ENCODE peak calls at places on chromosomes 4 and X, in six cellular contexts. X, P, A, O, B and C are unnamed samples.

GRCh38 chr4:159042097-159042605 is 60.7 kb upstream of the RAPGEF2 start:
- DNase-seq in X (peak), P (peak), A (no peak), O (no peak), B (no peak), C (no peak)

GRCh38 chr4:6134612-6135220 is 65.6 kb downstream of the JAKMIP1 start:
- DNase-seq in X (no peak), P (no peak), A (peak), O (peak), B (no peak), C (no peak)

GRCh38 chrX:57453901-57454300 is 137.9 kb upstream of the ZXDB start:
- DNase-seq in X (peak), P (no peak), A (peak), O (no peak), B (no peak), C (no peak)

GRCh38 chrX:47351706-47352105 is 18.7 kb upstream of the ZNF157 start:
- DNase-seq in X (no peak), P (no peak), A (no peak), O (no peak), B (peak), C (no peak)

GRCh38 chr4:41172772-41173171 is 41.6 kb downstream of the APBB2 start:
- DNase-seq in X (no peak), P (no peak), A (no peak), O (no peak), B (no peak), C (no peak)

GRCh38 chr4:168832746-168833575 is 177.1 kb downstream of the CBR4 start:
- DNase-seq in X (no peak), P (peak), A (no peak), O (no peak), B (peak), C (peak)

GRCh38 chrX:51876441-51876840 is 17.0 kb upstream of the MAGED1 start:
- DNase-seq in X (no peak), P (no peak), A (no peak), O (no peak), B (peak), C (no peak)

GRCh38 chrX:97547873-97548578 is 664.3 kb downstream of the RPA4 start:
- DNase-seq in X (peak), P (no peak), A (no peak), O (no peak), B (peak), C (no peak)

GRCh38 chr4:38411092-38411491 is 252.9 kb upstream of the KLF3 start:
- DNase-seq in X (peak), P (no peak), A (peak), O (no peak), B (peak), C (no peak)

GRCh38 chr4:188160406-188160805 is 21.2 kb downstream of the TRIML1 start:
- DNase-seq in X (no peak), P (no peak), A (no peak), O (no peak), B (no peak), C (no peak)

GRCh38 chr4:14883166-14883565 is 119.1 kb upstream of the CPEB2 start:
- DNase-seq in X (no peak), P (no peak), A (no peak), O (no peak), B (no peak), C (no peak)

GRCh38 chr4:5993063-5993745 is 25.0 kb downstream of the C4orf50 start:
- DNase-seq in X (no peak), P (no peak), A (no peak), O (no peak), B (no peak), C (peak)

GRCh38 chr4:23773884-23774636 is 115.8 kb downstream of the PPARGC1A start:
- DNase-seq in X (no peak), P (no peak), A (no peak), O (no peak), B (no peak), C (no peak)

DNA sequence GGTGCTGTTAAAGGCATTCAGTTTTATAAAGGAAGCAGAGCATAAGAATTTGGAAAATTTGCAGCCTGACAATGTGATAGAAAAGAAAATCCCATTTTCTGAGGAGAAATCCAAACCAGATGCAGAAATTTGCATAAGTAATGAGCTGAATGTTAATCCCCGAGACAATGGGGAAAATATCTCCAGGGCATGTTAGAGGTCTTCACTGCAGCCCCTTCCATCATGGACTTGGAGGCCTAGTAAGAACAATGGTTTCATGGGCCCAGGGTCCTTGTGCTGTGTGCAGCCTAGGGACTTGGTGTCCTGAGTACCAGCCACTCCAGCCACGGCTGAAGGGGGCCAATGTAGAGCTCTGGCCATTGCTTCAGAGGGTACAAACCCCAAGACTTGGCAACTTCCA is 542.7 kb upstream of the NR3C2 start:
- DNase-seq in X (no peak), P (no peak), A (no peak), O (no peak), B (no peak), C (no peak)
- H3K27ac ChIP-seq in X (no peak), P (no peak), A (no peak), O (no peak), B (no peak), C (no peak)

GRCh38 chr4:152206646-152207435 is 329.1 kb downstream of the FBXW7 start:
- DNase-seq in X (no peak), P (no peak), A (no peak), O (no peak), B (peak), C (no peak)

GRCh38 chr4:152206185-152206584 is 329.7 kb downstream of the FBXW7 start:
- DNase-seq in X (no peak), P (no peak), A (no peak), O (no peak), B (no peak), C (no peak)

GRCh38 chr4:152211936-152212675 is 323.8 kb downstream of the FBXW7 start:
- DNase-seq in X (no peak), P (no peak), A (no peak), O (no peak), B (no peak), C (no peak)

DNA sequence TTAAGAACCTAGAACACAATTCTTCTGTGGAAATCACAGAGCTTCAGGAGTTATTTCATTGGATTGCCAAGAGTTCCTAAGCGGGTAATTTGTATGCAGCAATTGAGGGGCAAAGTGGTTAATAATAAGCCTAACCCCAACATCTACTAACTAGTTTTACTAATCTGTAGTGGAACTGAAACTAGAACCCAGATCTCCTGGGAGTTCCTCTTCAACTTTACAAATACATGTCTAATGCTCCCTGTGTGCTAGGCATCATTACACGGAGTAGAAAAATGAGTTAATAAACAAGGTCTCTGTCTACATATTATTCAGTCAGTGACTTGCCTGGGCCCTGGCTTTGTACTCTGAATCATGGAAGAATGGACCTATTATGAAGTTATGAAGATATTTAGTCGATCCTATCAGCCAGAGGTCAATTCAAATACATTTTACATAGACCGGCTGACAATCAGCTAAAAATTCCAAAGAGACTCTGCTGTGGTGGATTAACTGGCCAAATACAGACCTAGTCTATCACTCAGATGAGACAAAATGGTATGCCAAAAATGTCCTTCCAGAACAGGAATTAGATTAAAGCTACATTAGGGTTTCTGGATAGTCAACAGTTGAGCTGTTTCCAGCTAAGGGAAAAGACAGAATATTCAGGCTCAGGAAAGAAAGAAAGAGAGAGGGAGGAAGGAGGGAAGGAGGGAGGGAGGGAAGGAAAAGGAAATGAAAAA is 326.0 kb downstream of the FBXW7 start:
- DNase-seq in X (no peak), P (no peak), A (peak), O (no peak), B (peak), C (no peak)
- H3K4me3 ChIP-seq in X (no peak), P (no peak), A (no peak), O (no peak), B (no peak), C (no peak)

GRCh38 chr4:33739886-33740285 is 2504.4 kb downstream of the ARAP2 start:
- DNase-seq in X (no peak), P (no peak), A (no peak), O (no peak), B (no peak), C (no peak)
- H3K27ac ChIP-seq in X (no peak), P (no peak), A (no peak), O (no peak), B (no peak), C (no peak)

GRCh38 chrX:54640103-54640428 is 110.0 kb downstream of the GNL3L start:
- DNase-seq in X (no peak), P (no peak), A (no peak), O (no peak), B (no peak), C (no peak)
- H3K4me3 ChIP-seq in X (no peak), P (peak), A (no peak), O (peak), B (peak), C (peak)

GRCh38 chrX:81202989-81203388 is 1.1 kb downstream of the SH3BGRL start:
- DNase-seq in X (no peak), P (no peak), A (no peak), O (no peak), B (no peak), C (no peak)

GRCh38 chrX:81206471-81206870 is 4.6 kb downstream of the SH3BGRL start:
- DNase-seq in X (no peak), P (no peak), A (no peak), O (no peak), B (no peak), C (no peak)

GRCh38 chrX:81201692-81202412 is at the start of the genes HMGN5 and SH3BGRL:
- DNase-seq in X (peak), P (peak), A (peak), O (peak), B (peak), C (peak)

DNA sequence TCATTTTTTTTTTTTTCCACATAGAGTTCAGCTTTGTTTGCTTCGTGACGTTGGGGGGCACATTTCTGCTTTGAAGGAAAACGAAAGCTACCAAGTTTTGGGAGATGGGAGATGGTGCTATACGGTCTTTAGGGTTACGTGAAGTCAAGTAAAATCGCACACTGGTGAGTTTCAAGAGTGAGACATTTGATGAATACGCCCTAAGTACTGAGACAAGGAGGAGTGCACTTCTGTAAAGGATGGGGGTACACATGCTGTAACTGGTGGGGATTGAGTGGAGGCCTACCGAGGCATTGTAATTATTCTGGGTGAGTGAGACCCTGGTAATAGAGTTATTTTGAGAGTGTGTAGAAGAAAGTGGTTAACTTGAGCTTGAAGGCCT is 502 bp downstream of the SH3BGRL start:
- DNase-seq in X (no peak), P (no peak), A (no peak), O (no peak), B (peak), C (no peak)
- H3K27ac ChIP-seq in X (peak), P (peak), A (peak), O (peak), B (peak), C (peak)

GRCh38 chr4:87529187-87529586 is at the start of gene SPARCL1:
- DNase-seq in X (no peak), P (peak), A (no peak), O (no peak), B (no peak), C (peak)
- H3K4me3 ChIP-seq in X (no peak), P (peak), A (no peak), O (no peak), B (peak), C (peak)

GRCh38 chr4:114659386-114660008 is 60.9 kb downstream of the UGT8 start:
- DNase-seq in X (peak), P (peak), A (peak), O (no peak), B (peak), C (peak)

GRCh38 chr4:114654607-114655006 is 56.0 kb downstream of the UGT8 start:
- DNase-seq in X (peak), P (no peak), A (no peak), O (no peak), B (no peak), C (no peak)

GRCh38 chr4:114653675-114654074 is 55.1 kb downstream of the UGT8 start:
- DNase-seq in X (peak), P (no peak), A (no peak), O (no peak), B (no peak), C (no peak)

GRCh38 chr4:114658776-114659175 is 60.2 kb downstream of the UGT8 start:
- DNase-seq in X (no peak), P (no peak), A (no peak), O (no peak), B (no peak), C (no peak)

DNA sequence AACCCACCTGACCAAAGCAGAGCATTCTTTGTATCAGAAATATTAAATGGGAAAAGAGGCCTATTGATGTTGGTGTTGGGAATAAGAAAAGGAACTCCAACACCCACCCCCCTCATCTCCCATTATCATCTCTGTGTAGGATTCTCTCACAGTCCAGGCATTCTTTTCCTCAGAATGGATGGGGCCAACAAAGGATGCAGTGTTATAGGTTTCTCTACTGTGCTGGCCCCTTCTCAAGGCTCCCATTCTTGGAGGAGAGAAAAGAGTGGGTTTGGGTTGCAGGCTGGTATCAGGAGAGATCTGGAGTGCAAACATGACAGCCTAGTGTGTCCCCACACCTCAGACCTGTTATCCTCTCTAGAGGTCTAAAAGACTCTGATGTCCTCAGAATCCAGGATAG is 59.6 kb downstream of the UGT8 start:
- DNase-seq in X (no peak), P (no peak), A (no peak), O (no peak), B (no peak), C (no peak)
- H3K27ac ChIP-seq in X (no peak), P (no peak), A (no peak), O (no peak), B (no peak), C (no peak)